ENCODE peak calls at places on chromosomes 6 and 20, in six cellular contexts. W is sigmoid colon, C is SK-N-SH, I is ovary, K is stomach, H is K562. S is an unnamed sample.

GRCh38 chr20:23658336-23658735 is 20.6 kb upstream of the CST3 start:
- DNase-seq in W (no peak), C (no peak), I (no peak), K (no peak), H (no peak), S (no peak)

GRCh38 chr6:111580826-111581505 is 24.7 kb downstream of the TRAF3IP2 start:
- DNase-seq in W (peak; percentile 73), C (no peak), I (no peak), K (no peak), H (no peak), S (no peak)

GRCh38 chr6:135576055-135576454 is 78.5 kb upstream of the AHI1 start:
- DNase-seq in W (no peak), C (no peak), I (no peak), K (no peak), H (no peak), S (no peak)

GRCh38 chr20:41615110-41615509 is 3.1 kb downstream of the CHD6 start:
- DNase-seq in W (no peak), C (no peak), I (no peak), K (no peak), H (no peak), S (no peak)

GRCh38 chr6:159800141-159800865 is at the start of gene PNLDC1:
- DNase-seq in W (no peak), C (no peak), I (no peak), K (no peak), H (no peak), S (no peak)

GRCh38 chr6:26021350-26022165 is 59.0 kb downstream of the TRIM38 start:
- DNase-seq in W (peak; percentile 98), C (peak; percentile 88), I (peak; percentile 97), K (peak; percentile 93), H (peak; percentile 94), S (peak; percentile 90)

GRCh38 chr6:4420160-4420865 is 284.9 kb upstream of the ECI2 start:
- DNase-seq in W (no peak), C (no peak), I (no peak), K (no peak), H (no peak), S (no peak)

GRCh38 chr6:53497905-53498304 is 47.0 kb downstream of the GCLC start:
- DNase-seq in W (no peak), C (no peak), I (no peak), K (no peak), H (no peak), S (no peak)

GRCh38 chr6:6534399-6534798 is 54.1 kb upstream of the LY86 start:
- DNase-seq in W (no peak), C (no peak), I (no peak), K (no peak), H (no peak), S (peak; percentile 63)

GRCh38 chr20:16530201-16530681 is 43.0 kb downstream of the KIF16B start:
- DNase-seq in W (no peak), C (no peak), I (no peak), K (peak; percentile 62), H (no peak), S (no peak)

GRCh38 chr20:1357921-1358671 is 29.2 kb upstream of the SDCBP2 start:
- DNase-seq in W (no peak), C (no peak), I (no peak), K (no peak), H (no peak), S (no peak)

GRCh38 chr6:128018821-128019220 is 118.0 kb upstream of the THEMIS start:
- DNase-seq in W (no peak), C (no peak), I (no peak), K (no peak), H (no peak), S (no peak)

GRCh38 chr6:107621216-107621940 is 131.5 kb downstream of the SOBP start:
- DNase-seq in W (no peak), C (no peak), I (no peak), K (no peak), H (no peak), S (no peak)
- TF ChIP-seq EP300 in W (no peak), C (no peak), I (no peak), K (no peak), H (no peak), S (no peak)

DNA sequence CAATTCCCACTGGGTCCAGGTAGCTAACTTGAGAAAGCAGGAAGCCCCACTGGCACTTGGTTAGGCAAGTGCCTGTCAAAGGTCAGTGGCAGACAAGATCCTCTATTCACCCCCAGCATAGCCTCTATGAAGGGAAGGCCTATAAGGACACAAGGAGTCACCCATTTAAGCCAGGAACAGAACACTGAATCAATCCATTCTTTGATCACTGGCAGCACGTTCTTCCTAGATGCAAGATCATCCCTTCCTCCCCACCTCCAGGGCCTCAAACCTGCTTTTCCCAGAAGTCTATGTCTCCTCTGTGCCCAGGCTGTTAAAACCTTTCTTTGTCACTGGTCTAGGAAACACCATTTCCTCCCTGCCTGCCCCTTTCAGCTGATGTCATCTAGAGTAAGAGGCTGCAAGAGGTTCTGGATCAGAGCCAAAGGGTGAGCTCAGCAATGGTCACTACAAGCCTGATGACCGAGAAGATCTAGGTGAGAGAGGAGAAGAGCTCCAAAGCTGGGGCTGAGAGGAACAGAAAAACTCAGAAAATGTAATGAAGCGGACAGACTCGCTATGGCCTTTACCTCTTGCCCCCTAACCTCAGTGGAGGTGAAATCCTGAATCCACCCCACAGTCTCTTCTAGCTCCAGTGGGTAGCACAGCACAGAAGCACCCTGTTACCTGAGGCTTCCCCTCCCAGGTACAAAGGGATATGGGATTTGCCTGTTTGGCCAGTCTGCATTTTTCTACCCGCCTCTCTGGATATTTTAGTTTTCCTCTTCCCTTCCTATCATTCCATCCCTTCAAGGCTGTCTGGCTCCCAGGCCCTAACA is 1.8 kb downstream of the GTPBP2 start:
- DNase-seq in W (peak; percentile 93), C (peak; percentile 75), I (peak; percentile 77), K (peak; percentile 79), H (peak; percentile 85), S (no peak)
- TF ChIP-seq EP300 in W (no peak), C (no peak), I (peak; percentile 22), K (no peak), H (peak; percentile 97), S (no peak)

GRCh38 chr6:35719830-35720733 is 16.8 kb upstream of the ARMC12 start:
- DNase-seq in W (peak; percentile 79), C (peak; percentile 63), I (peak; percentile 46), K (no peak), H (peak; percentile 52), S (no peak)

GRCh38 chr6:35724471-35724870 is 12.4 kb upstream of the ARMC12 start:
- DNase-seq in W (no peak), C (no peak), I (no peak), K (no peak), H (no peak), S (no peak)

GRCh38 chr6:35724059-35724458 is 12.8 kb upstream of the ARMC12 start:
- DNase-seq in W (no peak), C (no peak), I (no peak), K (no peak), H (no peak), S (no peak)

GRCh38 chr6:35723587-35723986 is 13.2 kb upstream of the ARMC12 start:
- DNase-seq in W (no peak), C (peak; percentile 40), I (no peak), K (no peak), H (no peak), S (no peak)

DNA sequence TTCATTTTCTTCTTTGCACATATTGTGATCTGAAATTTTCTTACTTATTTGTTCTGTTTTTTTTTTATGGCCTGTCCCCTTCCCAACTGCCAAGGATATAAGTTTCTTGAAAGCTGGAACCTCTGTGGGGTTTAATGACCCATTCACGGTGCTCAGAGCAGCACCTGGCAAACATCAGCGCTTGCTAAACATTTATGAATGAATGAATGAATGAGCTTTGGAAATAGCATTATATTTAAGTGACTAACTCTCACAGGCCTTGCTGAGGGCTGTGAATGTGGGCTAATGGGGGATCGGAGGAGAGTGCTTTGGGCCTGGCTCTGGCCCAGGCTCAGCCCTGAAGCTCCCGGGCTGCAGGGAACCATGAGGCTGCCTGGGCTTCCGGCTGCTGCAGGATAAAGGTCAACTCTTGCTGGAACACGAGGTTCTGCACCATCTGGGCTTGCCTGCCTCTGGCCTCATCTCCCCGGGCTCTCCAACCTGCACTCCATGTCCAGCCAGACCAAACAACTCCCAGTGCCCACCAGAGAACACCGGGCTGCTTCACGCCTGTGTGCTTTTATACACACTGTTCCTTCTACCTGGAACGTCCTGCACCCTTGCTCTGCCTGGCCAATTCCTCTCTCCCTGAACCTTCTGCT is 14.6 kb upstream of the ARMC12 start:
- DNase-seq in W (peak; percentile 88), C (no peak), I (peak; percentile 70), K (peak; percentile 82), H (no peak), S (no peak)
- TF ChIP-seq EP300 in W (no peak), C (no peak), I (no peak), K (peak; percentile 84), H (no peak), S (peak; percentile 35)

GRCh38 chr6:44001318-44001868 is 125.9 kb downstream of the MRPL14 start:
- DNase-seq in W (no peak), C (peak; percentile 67), I (no peak), K (no peak), H (peak; percentile 84), S (peak; percentile 76)

GRCh38 chr6:43999628-44000027 is 127.6 kb downstream of the MRPL14 start:
- DNase-seq in W (peak; percentile 33), C (no peak), I (no peak), K (no peak), H (no peak), S (no peak)

GRCh38 chr6:44002071-44002590 is 125.1 kb downstream of the MRPL14 start:
- DNase-seq in W (no peak), C (no peak), I (no peak), K (no peak), H (no peak), S (peak; percentile 88)

GRCh38 chr6:44002591-44003344 is 124.5 kb downstream of the MRPL14 start:
- DNase-seq in W (no peak), C (peak; percentile 72), I (peak; percentile 36), K (peak; percentile 63), H (no peak), S (peak; percentile 94)

DNA sequence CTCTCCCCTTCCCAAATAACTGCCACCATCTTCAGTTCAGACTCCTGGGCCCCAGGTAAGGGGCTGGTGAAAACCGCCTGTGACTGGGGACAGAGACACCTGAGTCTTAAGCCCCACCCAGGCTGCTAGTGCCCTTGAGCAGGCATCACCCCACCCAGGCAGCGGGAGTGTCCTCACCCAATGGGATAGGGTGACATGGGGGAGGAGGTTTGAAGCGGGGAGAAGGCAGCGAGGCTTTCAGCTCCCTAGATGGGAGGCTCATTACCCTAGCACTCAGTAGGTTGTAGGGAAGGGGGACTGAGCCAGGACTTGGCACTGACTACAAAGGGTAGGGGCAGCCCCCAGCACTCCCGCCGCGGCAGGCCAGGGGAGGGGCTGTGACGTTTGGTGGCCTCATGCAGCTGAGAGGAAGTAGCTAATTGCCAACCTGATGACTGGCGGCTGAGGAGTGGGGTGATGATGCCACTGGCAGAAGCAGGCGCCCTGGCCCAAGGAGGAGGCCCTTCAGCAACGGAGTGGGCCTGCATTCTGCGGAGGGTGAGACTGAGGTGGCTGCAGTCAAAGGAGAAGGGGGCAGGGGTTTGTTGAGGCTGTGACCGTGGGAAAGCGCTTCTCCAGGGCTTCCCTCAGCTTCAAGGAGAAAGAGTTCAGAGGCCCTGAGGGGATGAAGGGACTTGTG is 126.9 kb downstream of the MRPL14 start:
- DNase-seq in W (no peak), C (peak; percentile 53), I (no peak), K (no peak), H (peak; percentile 42), S (peak; percentile 89)
- TF ChIP-seq EP300 in W (no peak), C (no peak), I (no peak), K (no peak), H (no peak), S (no peak)

DNA sequence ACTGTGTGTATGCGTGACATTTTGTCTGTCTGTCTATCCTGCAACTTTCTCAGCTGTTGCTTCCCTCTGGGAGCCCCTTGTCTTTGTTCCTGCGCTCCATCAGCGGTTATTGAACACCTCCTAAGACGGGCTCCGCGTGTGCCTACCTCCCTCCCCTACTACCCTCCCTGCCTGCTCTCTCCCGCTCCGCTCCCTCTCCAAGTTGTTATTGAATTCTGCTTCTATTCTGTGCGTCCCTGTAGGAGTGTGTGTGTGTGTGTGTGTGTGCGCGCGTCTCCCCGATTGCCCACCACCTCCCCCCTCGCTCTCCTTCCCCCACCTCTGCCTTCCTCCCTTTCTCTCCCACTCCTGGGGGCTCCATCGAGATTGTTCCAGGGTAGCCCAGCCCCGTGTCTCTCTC is 68.2 kb downstream of the SRC start:
- DNase-seq in W (no peak), C (no peak), I (no peak), K (no peak), H (no peak), S (no peak)
- TF ChIP-seq EP300 in W (no peak), C (no peak), I (no peak), K (no peak), H (no peak), S (no peak)